ENCODE peak calls at places on chromosomes 5 and 9, in seven cellular contexts. One of them, this sample, is unnamed.
A peak's percentile ranks its signal among the peaks of the same experiment; 100 is the strongest.

GRCh38 chr9:97309260-97309659 is 1.8 kb downstream of the CCDC180 start:
- DNase-seq in PC-3: no peak
- DNase-seq in stimulated activated CD8-positive, alpha-beta memory T cell treated with anti-CD3 and anti-CD28 coated beads, Interleukin-12 subunit alpha, Interleukin-12 subunit beta, amount 100 ng/mL, for 4 hours: no peak
- DNase-seq in lower leg skin: no peak
- DNase-seq in choroid plexus epithelial cell: no peak
- DNase-seq in H54: no peak
- DNase-seq in C1 segment of cervical spinal cord: no peak
- DNase-seq in this sample: no peak

GRCh38 chr9:95891067-95891466 is 15.6 kb downstream of the ERCC6L2 start:
- DNase-seq in PC-3: no peak
- DNase-seq in stimulated activated CD8-positive, alpha-beta memory T cell treated with anti-CD3 and anti-CD28 coated beads, Interleukin-12 subunit alpha, Interleukin-12 subunit beta, amount 100 ng/mL, for 4 hours: no peak
- DNase-seq in lower leg skin: no peak
- DNase-seq in choroid plexus epithelial cell: no peak
- DNase-seq in H54: no peak
- DNase-seq in C1 segment of cervical spinal cord: no peak
- DNase-seq in this sample: no peak

GRCh38 chr5:103371046-103371603 is 112.6 kb downstream of the MACIR start:
- DNase-seq in PC-3: no peak
- DNase-seq in stimulated activated CD8-positive, alpha-beta memory T cell treated with anti-CD3 and anti-CD28 coated beads, Interleukin-12 subunit alpha, Interleukin-12 subunit beta, amount 100 ng/mL, for 4 hours: no peak
- DNase-seq in lower leg skin: no peak
- DNase-seq in choroid plexus epithelial cell: no peak
- DNase-seq in H54: no peak
- DNase-seq in C1 segment of cervical spinal cord: no peak
- DNase-seq in this sample: no peak

GRCh38 chr9:88736136-88736637 is 201.2 kb downstream of the NXNL2 start:
- DNase-seq in PC-3: no peak
- DNase-seq in stimulated activated CD8-positive, alpha-beta memory T cell treated with anti-CD3 and anti-CD28 coated beads, Interleukin-12 subunit alpha, Interleukin-12 subunit beta, amount 100 ng/mL, for 4 hours: no peak
- DNase-seq in lower leg skin: no peak
- DNase-seq in choroid plexus epithelial cell: no peak
- DNase-seq in H54: no peak
- DNase-seq in C1 segment of cervical spinal cord: no peak
- DNase-seq in this sample: no peak

GRCh38 chr9:105877719-105878118 is 183.4 kb downstream of the TMEM38B start:
- DNase-seq in PC-3: no peak
- DNase-seq in stimulated activated CD8-positive, alpha-beta memory T cell treated with anti-CD3 and anti-CD28 coated beads, Interleukin-12 subunit alpha, Interleukin-12 subunit beta, amount 100 ng/mL, for 4 hours: no peak
- DNase-seq in lower leg skin: no peak
- DNase-seq in choroid plexus epithelial cell: no peak
- DNase-seq in H54: no peak
- DNase-seq in C1 segment of cervical spinal cord: peak; percentile 7
- DNase-seq in this sample: no peak

GRCh38 chr5:38749861-38750260 is 96.0 kb upstream of the OSMR start:
- DNase-seq in PC-3: no peak
- DNase-seq in stimulated activated CD8-positive, alpha-beta memory T cell treated with anti-CD3 and anti-CD28 coated beads, Interleukin-12 subunit alpha, Interleukin-12 subunit beta, amount 100 ng/mL, for 4 hours: no peak
- DNase-seq in lower leg skin: no peak
- DNase-seq in choroid plexus epithelial cell: no peak
- DNase-seq in H54: no peak
- DNase-seq in C1 segment of cervical spinal cord: no peak
- DNase-seq in this sample: no peak

GRCh38 chr5:176508603-176509002 is 28.6 kb downstream of the RNF44 start:
- DNase-seq in PC-3: no peak
- DNase-seq in stimulated activated CD8-positive, alpha-beta memory T cell treated with anti-CD3 and anti-CD28 coated beads, Interleukin-12 subunit alpha, Interleukin-12 subunit beta, amount 100 ng/mL, for 4 hours: no peak
- DNase-seq in lower leg skin: no peak
- DNase-seq in choroid plexus epithelial cell: no peak
- DNase-seq in H54: no peak
- DNase-seq in C1 segment of cervical spinal cord: no peak
- DNase-seq in this sample: no peak

GRCh38 chr5:114223866-114224265 is 138.0 kb upstream of the KCNN2 start:
- DNase-seq in PC-3: peak; percentile 58
- DNase-seq in stimulated activated CD8-positive, alpha-beta memory T cell treated with anti-CD3 and anti-CD28 coated beads, Interleukin-12 subunit alpha, Interleukin-12 subunit beta, amount 100 ng/mL, for 4 hours: no peak
- DNase-seq in lower leg skin: no peak
- DNase-seq in choroid plexus epithelial cell: peak; percentile 56
- DNase-seq in H54: peak; percentile 5
- DNase-seq in C1 segment of cervical spinal cord: no peak
- DNase-seq in this sample: no peak

GRCh38 chr9:91847576-91847975 is 102.5 kb downstream of the ROR2 start:
- DNase-seq in PC-3: no peak
- DNase-seq in stimulated activated CD8-positive, alpha-beta memory T cell treated with anti-CD3 and anti-CD28 coated beads, Interleukin-12 subunit alpha, Interleukin-12 subunit beta, amount 100 ng/mL, for 4 hours: no peak
- DNase-seq in lower leg skin: no peak
- DNase-seq in choroid plexus epithelial cell: peak; percentile 71
- DNase-seq in H54: no peak
- DNase-seq in C1 segment of cervical spinal cord: no peak
- DNase-seq in this sample: no peak

GRCh38 chr5:52007230-52007858 is 624.1 kb downstream of the ISL1 start:
- DNase-seq in PC-3: peak; percentile 51
- DNase-seq in stimulated activated CD8-positive, alpha-beta memory T cell treated with anti-CD3 and anti-CD28 coated beads, Interleukin-12 subunit alpha, Interleukin-12 subunit beta, amount 100 ng/mL, for 4 hours: no peak
- DNase-seq in lower leg skin: no peak
- DNase-seq in choroid plexus epithelial cell: peak; percentile 51
- DNase-seq in H54: peak; percentile 1
- DNase-seq in C1 segment of cervical spinal cord: no peak
- DNase-seq in this sample: no peak

GRCh38 chr5:61123145-61123544 is 39.1 kb downstream of the SMIM15 start:
- DNase-seq in PC-3: peak; percentile 13
- DNase-seq in stimulated activated CD8-positive, alpha-beta memory T cell treated with anti-CD3 and anti-CD28 coated beads, Interleukin-12 subunit alpha, Interleukin-12 subunit beta, amount 100 ng/mL, for 4 hours: no peak
- DNase-seq in lower leg skin: no peak
- DNase-seq in choroid plexus epithelial cell: no peak
- DNase-seq in H54: no peak
- DNase-seq in C1 segment of cervical spinal cord: no peak
- DNase-seq in this sample: no peak

GRCh38 chr9:107239474-107239873 is 43.6 kb upstream of the RAD23B start:
- DNase-seq in PC-3: peak; percentile 47
- DNase-seq in stimulated activated CD8-positive, alpha-beta memory T cell treated with anti-CD3 and anti-CD28 coated beads, Interleukin-12 subunit alpha, Interleukin-12 subunit beta, amount 100 ng/mL, for 4 hours: no peak
- DNase-seq in lower leg skin: no peak
- DNase-seq in choroid plexus epithelial cell: peak; percentile 66
- DNase-seq in H54: no peak
- DNase-seq in C1 segment of cervical spinal cord: no peak
- DNase-seq in this sample: no peak

GRCh38 chr9:121450241-121450640 is 49.4 kb downstream of the GGTA1 start:
- DNase-seq in PC-3: no peak
- DNase-seq in stimulated activated CD8-positive, alpha-beta memory T cell treated with anti-CD3 and anti-CD28 coated beads, Interleukin-12 subunit alpha, Interleukin-12 subunit beta, amount 100 ng/mL, for 4 hours: no peak
- DNase-seq in lower leg skin: no peak
- DNase-seq in choroid plexus epithelial cell: no peak
- DNase-seq in H54: no peak
- DNase-seq in C1 segment of cervical spinal cord: no peak
- DNase-seq in this sample: no peak

GRCh38 chr5:167155387-167156051 is 1135.9 kb upstream of the WWC1 start:
- DNase-seq in PC-3: no peak
- DNase-seq in stimulated activated CD8-positive, alpha-beta memory T cell treated with anti-CD3 and anti-CD28 coated beads, Interleukin-12 subunit alpha, Interleukin-12 subunit beta, amount 100 ng/mL, for 4 hours: no peak
- DNase-seq in lower leg skin: no peak
- DNase-seq in choroid plexus epithelial cell: no peak
- DNase-seq in H54: no peak
- DNase-seq in C1 segment of cervical spinal cord: no peak
- DNase-seq in this sample: no peak

GRCh38 chr9:131817627-131818026 is 77.8 kb upstream of the RAPGEF1 start:
- DNase-seq in PC-3: no peak
- DNase-seq in stimulated activated CD8-positive, alpha-beta memory T cell treated with anti-CD3 and anti-CD28 coated beads, Interleukin-12 subunit alpha, Interleukin-12 subunit beta, amount 100 ng/mL, for 4 hours: no peak
- DNase-seq in lower leg skin: no peak
- DNase-seq in choroid plexus epithelial cell: no peak
- DNase-seq in H54: no peak
- DNase-seq in C1 segment of cervical spinal cord: no peak
- DNase-seq in this sample: no peak

This sample was measured in activated B cell treated with CpG ODN at 0.5 μM for 24 hours.